ENCODE peak calls at places on chromosomes 1 and 21, in five cellular contexts. D is EH; W is stimulated activated CD4-positive, alpha-beta T cell treated with anti-CD3 and anti-CD28 coated beads, TNF-alpha, amount 100 ng/mL, for 1 hour; R is mesendoderm; G is HCEC 1CT. L is an unnamed sample.

GRCh38 chr1:76867342-76868130 is at the start of gene ST6GALNAC5:
- DNase-seq in D (peak), W (no peak), R (peak), G (peak), L (no peak)

GRCh38 chr1:155005076-155005971 is 2.7 kb downstream of the ZBTB7B start:
- DNase-seq in D (no peak), W (no peak), R (no peak), G (no peak), L (no peak)

GRCh38 chr1:43914576-43915525 is 18.8 kb upstream of the ARTN start:
- DNase-seq in D (no peak), W (no peak), R (no peak), G (no peak), L (no peak)

GRCh38 chr1:88003255-88003654 is 674.6 kb downstream of the LMO4 start:
- DNase-seq in D (no peak), W (no peak), R (no peak), G (no peak), L (no peak)

GRCh38 chr21:42491328-42491727 is 4.7 kb downstream of the RSPH1 start:
- DNase-seq in D (no peak), W (no peak), R (no peak), G (no peak), L (no peak)

GRCh38 chr1:202958544-202959275 is 598 bp upstream of the ADIPOR1 start:
- DNase-seq in D (no peak), W (no peak), R (no peak), G (no peak), L (no peak)

GRCh38 chr1:229271448-229272120 is 673 bp downstream of the RAB4A start:
- DNase-seq in D (peak), W (peak), R (peak), G (peak), L (no peak)

GRCh38 chr1:186854102-186854501 is 25.4 kb downstream of the PLA2G4A start:
- DNase-seq in D (no peak), W (no peak), R (no peak), G (no peak), L (no peak)

GRCh38 chr1:16927711-16928485 is 6.2 kb downstream of the CROCC start:
- DNase-seq in D (no peak), W (no peak), R (no peak), G (no peak), L (no peak)

GRCh38 chr1:9942939-9943807 is at the start of the genes LZIC and NMNAT1:
- DNase-seq in D (peak), W (peak), R (peak), G (peak), L (peak)

GRCh38 chr1:110049801-110050601 is 15.6 kb downstream of the STRIP1 start:
- DNase-seq in D (no peak), W (no peak), R (no peak), G (no peak), L (no peak)

GRCh38 chr1:205985330-205986005 is 17.7 kb downstream of the RAB7B start:
- DNase-seq in D (no peak), W (no peak), R (no peak), G (no peak), L (no peak)

GRCh38 chr1:179168526-179168925 is 61.0 kb downstream of the ABL2 start:
- DNase-seq in D (no peak), W (no peak), R (no peak), G (no peak), L (no peak)

GRCh38 chr1:64087768-64088167 is 115.7 kb upstream of the UBE2U start:
- DNase-seq in D (peak), W (no peak), R (no peak), G (peak), L (no peak)

GRCh38 chr1:87170151-87170550 is 158.5 kb upstream of the LMO4 start:
- DNase-seq in D (no peak), W (no peak), R (no peak), G (no peak), L (no peak)

GRCh38 chr1:234515411-234515810 is 36.4 kb upstream of the TARBP1 start:
- DNase-seq in D (peak), W (no peak), R (peak), G (peak), L (no peak)

GRCh38 chr1:59522925-59523505 is 226.1 kb downstream of the FGGY start:
- DNase-seq in D (no peak), W (no peak), R (no peak), G (no peak), L (peak)

GRCh38 chr1:201251851-201252430 is 31.4 kb upstream of the PKP1 start:
- DNase-seq in D (no peak), W (no peak), R (no peak), G (no peak), L (no peak)

L was measured in brain pericyte.